ENCODE peak calls at places on chromosomes 13 and 19, in eight cellular contexts. F is kidney tubule cell; M is AG10803; A is H9; O is CD8-positive, alpha-beta T cell; H is epithelial cell of proximal tubule; Q is cardiac fibroblast; S is AG09319. E is an unnamed sample.
A peak's percentile ranks its signal among the peaks of the same experiment; 100 is the strongest.

GRCh38 chr19:8366121-8366581 is 2.2 kb downstream of the ANGPTL4 start:
- DNase-seq in H (no peak), A (no peak), O (no peak), M (no peak), F (no peak), S (no peak), Q (no peak), E (no peak)

GRCh38 chr13:49908637-49909036 is 27.5 kb downstream of the SPRYD7 start:
- DNase-seq in M (no peak), A (peak; percentile 29), Q (no peak), S (no peak), H (no peak), O (no peak), F (no peak), E (no peak)

GRCh38 chr13:95724252-95724651 is 47.3 kb downstream of the DNAJC3 start:
- DNase-seq in A (no peak), Q (peak; percentile 55), S (no peak), H (no peak), M (no peak), O (no peak), F (no peak), E (no peak)

GRCh38 chr13:97121894-97122293 is 100.2 kb upstream of the MBNL2 start:
- DNase-seq in A (no peak), M (no peak), S (no peak), H (no peak), O (no peak), F (no peak), Q (peak; percentile 34), E (no peak)

GRCh38 chr13:66117573-66117972 is 1112.6 kb downstream of the PCDH9 start:
- DNase-seq in H (no peak), M (no peak), F (no peak), Q (no peak), A (no peak), S (no peak), O (no peak), E (no peak)

GRCh38 chr13:87677334-87678234 is 6.4 kb downstream of the SLITRK5 start:
- DNase-seq in A (peak; percentile 81), O (no peak), F (peak; percentile 11), Q (no peak), M (no peak), S (no peak), H (no peak), E (no peak)

GRCh38 chr13:48296528-48296927 is 7.0 kb upstream of the RB1 start:
- DNase-seq in F (no peak), Q (no peak), M (no peak), H (no peak), A (no peak), S (no peak), O (no peak), E (no peak)

GRCh38 chr19:5703819-5704818 is 14.0 kb downstream of the RPL36 start:
- DNase-seq in O (no peak), A (no peak), M (no peak), H (no peak), S (no peak), Q (no peak), F (no peak), E (no peak)

GRCh38 chr13:41259875-41260501 is 3.4 kb downstream of the MTRF1 start:
- DNase-seq in A (no peak), Q (no peak), O (no peak), S (no peak), M (no peak), H (no peak), F (no peak), E (no peak)

GRCh38 chr19:10984166-10984735 is 23.4 kb downstream of the SMARCA4 start:
- DNase-seq in Q (no peak), A (no peak), F (no peak), O (no peak), H (no peak), M (no peak), S (no peak), E (no peak)

GRCh38 chr13:106528711-106529414 is 6.6 kb downstream of the EFNB2 start:
- DNase-seq in Q (no peak), H (no peak), A (no peak), O (no peak), F (no peak), M (no peak), S (no peak), E (no peak)

GRCh38 chr13:33236021-33236420 is 49.5 kb downstream of the STARD13 start:
- DNase-seq in H (no peak), A (no peak), F (peak; percentile 63), Q (peak; percentile 92), M (peak; percentile 82), O (no peak), S (no peak), E (no peak)

GRCh38 chr13:106047859-106048258 is 487.6 kb downstream of the EFNB2 start:
- DNase-seq in M (no peak), Q (peak; percentile 35), F (no peak), O (no peak), A (no peak), H (no peak), S (no peak), E (no peak)

E was measured in SK-N-MC.